ENCODE peak calls at places on chromosomes 7 and 10, in nine cellular contexts. J, P, C, F, O, A, E, G and K are unnamed samples.
A peak's percentile ranks its signal among the peaks of the same experiment; 100 is the strongest.

GRCh38 chr10:42997849-42998165 is 79.1 kb upstream of the RET start:
- DNase-seq in J (peak; percentile 33), P (no peak), C (no peak), F (peak; percentile 58), O (no peak), A (no peak), E (no peak), G (no peak), K (no peak)

GRCh38 chr10:114995468-114995867 is 57.5 kb downstream of the TRUB1 start:
- DNase-seq in J (no peak), P (no peak), C (no peak), F (no peak), O (no peak), A (no peak), E (no peak), G (peak; percentile 61), K (peak; percentile 58)

GRCh38 chr10:4719671-4720070 is 106.3 kb upstream of the AKR1E2 start:
- DNase-seq in J (no peak), P (no peak), C (no peak), F (no peak), O (no peak), A (no peak), E (no peak), G (no peak), K (no peak)

GRCh38 chr10:51691135-51691534 is 8.3 kb downstream of the CSTF2T start:
- DNase-seq in J (no peak), P (no peak), C (no peak), F (no peak), O (no peak), A (no peak), E (no peak), G (no peak), K (no peak)

GRCh38 chr7:13130321-13130720 is 442.9 kb downstream of the ARL4A start:
- DNase-seq in J (no peak), P (no peak), C (no peak), F (no peak), O (no peak), A (no peak), E (no peak), G (no peak), K (no peak)

GRCh38 chr10:4647138-4647785 is 178.7 kb upstream of the AKR1E2 start:
- DNase-seq in J (no peak), P (no peak), C (no peak), F (no peak), O (no peak), A (no peak), E (no peak), G (peak; percentile 41), K (peak; percentile 45)

GRCh38 chr10:33122014-33122788 is 164.2 kb upstream of the ITGB1 start:
- DNase-seq in J (no peak), P (peak; percentile 29), C (no peak), F (no peak), O (peak; percentile 85), A (no peak), E (no peak), G (peak; percentile 94), K (peak; percentile 51)

GRCh38 chr7:53531-53930 is 138.8 kb upstream of the FAM20C start:
- DNase-seq in J (no peak), P (no peak), C (no peak), F (no peak), O (no peak), A (no peak), E (no peak), G (no peak), K (no peak)

GRCh38 chr10:88661577-88661976 is 2.7 kb upstream of the LIPF start:
- DNase-seq in J (no peak), P (no peak), C (no peak), F (no peak), O (no peak), A (no peak), E (no peak), G (no peak), K (no peak)

GRCh38 chr10:110455440-110455839 is 42.3 kb upstream of the DUSP5 start:
- DNase-seq in J (no peak), P (no peak), C (no peak), F (no peak), O (no peak), A (no peak), E (no peak), G (no peak), K (no peak)

GRCh38 chr7:86961686-86962085 is 97.8 kb downstream of the ELAPOR2 start:
- DNase-seq in J (peak; percentile 51), P (no peak), C (no peak), F (no peak), O (no peak), A (no peak), E (no peak), G (no peak), K (no peak)

GRCh38 chr7:2629740-2630681 is 1.8 kb upstream of the TTYH3 start:
- DNase-seq in J (no peak), P (peak; percentile 41), C (peak; percentile 83), F (no peak), O (peak; percentile 45), A (no peak), E (no peak), G (peak; percentile 39), K (no peak)

GRCh38 chr10:71780722-71781121 is 7.4 kb upstream of the VSIR start:
- DNase-seq in J (no peak), P (no peak), C (no peak), F (no peak), O (no peak), A (no peak), E (no peak), G (no peak), K (no peak)

GRCh38 chr10:69102429-69102828 is 14.5 kb downstream of the SRGN start:
- DNase-seq in J (no peak), P (no peak), C (no peak), F (peak; percentile 1), O (no peak), A (no peak), E (no peak), G (no peak), K (no peak)

GRCh38 chr10:128295003-128295402 is 168.8 kb upstream of the MKI67 start:
- DNase-seq in J (no peak), P (no peak), C (no peak), F (no peak), O (no peak), A (no peak), E (no peak), G (no peak), K (no peak)
- TF ChIP-seq CTCF in J (no peak), P (no peak), C (no peak), F (no peak), O (no peak), A (no peak), E (no peak), G (no peak), K (no peak)

DNA sequence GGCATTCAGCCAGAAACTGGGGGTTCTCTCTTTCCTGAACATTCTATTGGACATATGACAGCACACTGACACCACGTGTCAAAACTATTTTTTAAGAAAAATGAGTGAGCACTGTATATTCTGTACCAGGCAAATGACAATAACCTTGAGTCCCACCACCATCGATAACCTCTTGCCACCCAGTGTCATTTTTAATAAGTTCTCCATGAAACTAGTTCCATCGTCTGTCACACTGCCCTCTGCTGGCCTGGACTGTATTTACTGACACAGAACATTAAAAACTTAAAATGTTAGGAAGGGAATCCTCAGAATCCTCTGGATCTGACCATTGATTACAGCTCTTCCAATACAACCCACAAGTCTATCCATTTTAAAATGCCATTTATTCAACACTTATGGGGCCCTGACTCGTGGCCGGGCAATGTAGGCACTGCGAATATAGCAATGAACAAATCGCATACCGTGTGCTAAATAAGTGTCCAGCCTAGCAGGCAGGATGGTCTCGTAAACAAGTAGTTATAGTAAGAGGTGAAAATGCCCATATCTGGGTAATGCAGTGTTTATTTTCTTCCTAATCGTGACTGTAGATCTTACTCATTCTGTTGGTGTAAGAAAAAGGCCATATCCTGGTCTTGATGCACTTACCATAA is 35.9 kb upstream of the CACNB2 start:
- DNase-seq in J (no peak), P (peak; percentile 52), C (peak; percentile 56), F (no peak), O (peak; percentile 60), A (peak; percentile 85), E (peak; percentile 41), G (peak; percentile 43), K (peak; percentile 47)
- H3K4me3 ChIP-seq in J (no peak overlapping the region), P (no peak overlapping the region), C (no peak overlapping the region), F (no peak overlapping the region), O (no peak overlapping the region), A (no peak overlapping the region), E (no peak overlapping the region), G (no peak overlapping the region), K (no peak overlapping the region)

GRCh38 chr7:129617607-129618006 is 6.1 kb downstream of the NRF1 start:
- DNase-seq in J (no peak), P (no peak), C (no peak), F (no peak), O (no peak), A (no peak), E (no peak), G (peak; percentile 29), K (no peak)

GRCh38 chr7:129613016-129613337 is 1.5 kb downstream of the NRF1 start:
- DNase-seq in J (no peak), P (no peak), C (no peak), F (no peak), O (no peak), A (no peak), E (no peak), G (no peak), K (no peak)

GRCh38 chr7:129617178-129617577 is 5.7 kb downstream of the NRF1 start:
- DNase-seq in J (no peak), P (no peak), C (no peak), F (no peak), O (no peak), A (no peak), E (no peak), G (no peak), K (no peak)

GRCh38 chr7:129615018-129615417 is 3.5 kb downstream of the NRF1 start:
- DNase-seq in J (no peak), P (no peak), C (no peak), F (no peak), O (peak; percentile 34), A (no peak), E (no peak), G (peak; percentile 72), K (no peak)

GRCh38 chr7:129616530-129616929 is 5.0 kb downstream of the NRF1 start:
- DNase-seq in J (no peak), P (no peak), C (no peak), F (no peak), O (peak; percentile 12), A (no peak), E (no peak), G (no peak), K (no peak)
- H3K27ac ChIP-seq in J (no peak overlapping the region), P (no peak overlapping the region), C (no peak overlapping the region), F (no peak overlapping the region), O (no peak overlapping the region), A (no peak overlapping the region), E (no peak overlapping the region), G (no peak overlapping the region), K (no peak overlapping the region)

GRCh38 chr7:95993420-95993819 is 221.1 kb downstream of the DYNC1I1 start:
- DNase-seq in J (no peak), P (no peak), C (no peak), F (no peak), O (no peak), A (no peak), E (no peak), G (no peak), K (no peak)
- TF ChIP-seq CTCF in J (no peak), P (no peak), C (no peak), F (no peak), O (no peak), A (no peak), E (no peak), G (no peak), K (peak; percentile 31)

GRCh38 chr7:29146082-29146706 is at the start of gene CPVL:
- DNase-seq in J (peak; percentile 48), P (no peak), C (peak; percentile 53), F (peak; percentile 78), O (no peak), A (peak; percentile 91), E (peak; percentile 53), G (no peak), K (no peak)
- H3K4me3 ChIP-seq in J (peak within 1 kb of the TSS; percentile 54), P (no peak within 1 kb of the TSS), C (peak within 1 kb of the TSS; percentile 18), F (peak within 1 kb of the TSS; percentile 37), O (peak within 1 kb of the TSS; percentile 45), A (peak within 1 kb of the TSS; percentile 74), E (peak within 1 kb of the TSS; percentile 42), G (no peak within 1 kb of the TSS), K (peak within 1 kb of the TSS; percentile 24)